ENCODE peak calls at places on chromosomes 13 and 19, in four cellular contexts. A is A549, S is endothelial cell of umbilical vein, G is GM12878. O is an unnamed sample.

GRCh38 chr19:38729653-38730469 is 14.4 kb downstream of the CAPN12 start:
- DNase-seq in S (peak), A (peak), G (no peak), O (peak)

GRCh38 chr13:45199716-45200115 is 1.1 kb downstream of the KCTD4 start:
- DNase-seq in A (no peak), G (no peak), S (no peak), O (peak)

GRCh38 chr13:43567608-43568007 is 219.2 kb downstream of the ENOX1 start:
- DNase-seq in G (no peak), A (peak), S (no peak), O (no peak)

GRCh38 chr19:7658219-7658686 is 10.6 kb upstream of the RETN start:
- DNase-seq in A (no peak), G (peak), S (no peak), O (no peak)

GRCh38 chr19:43768273-43769050 is 12.3 kb downstream of the KCNN4 start:
- DNase-seq in S (no peak), G (no peak), A (no peak), O (peak)

GRCh38 chr19:17795495-17795856 is 538 bp downstream of the B3GNT3 start:
- DNase-seq in G (no peak), A (no peak), S (no peak), O (no peak)

GRCh38 chr13:52845334-52845761 is 3.1 kb downstream of the PCDH8 start:
- DNase-seq in A (no peak), S (no peak), G (no peak), O (peak)

GRCh38 chr19:31214086-31214485 is 135.2 kb downstream of the TSHZ3 start:
- DNase-seq in S (peak), A (peak), G (no peak), O (peak)

GRCh38 chr19:18541258-18541991 is 1.9 kb downstream of the FKBP8 start:
- DNase-seq in G (no peak), S (no peak), A (no peak), O (no peak)

GRCh38 chr13:106498158-106498557 is 37.3 kb downstream of the EFNB2 start:
- DNase-seq in A (no peak), G (no peak), S (no peak), O (peak)

GRCh38 chr13:26011996-26012688 is 39.7 kb downstream of the SHISA2 start:
- DNase-seq in G (no peak), S (no peak), A (no peak), O (no peak)

GRCh38 chr19:47716270-47716937 is 3.2 kb downstream of the EHD2 start:
- DNase-seq in G (no peak), S (no peak), A (no peak), O (peak)

GRCh38 chr13:114177245-114178010 is 1.6 kb upstream of the CFAP97D2 start:
- DNase-seq in A (no peak), G (no peak), S (no peak), O (no peak)

GRCh38 chr13:47594833-47595232 is 406.2 kb downstream of the SUCLA2 start:
- DNase-seq in G (no peak), S (no peak), A (peak), O (peak)

GRCh38 chr19:40317338-40317737 is 30.9 kb downstream of the C19orf47 start:
- DNase-seq in S (no peak), G (no peak), A (no peak), O (no peak)
- TF ChIP-seq MYC in S (no peak), G (no peak), A (no peak), O (no peak)

DNA sequence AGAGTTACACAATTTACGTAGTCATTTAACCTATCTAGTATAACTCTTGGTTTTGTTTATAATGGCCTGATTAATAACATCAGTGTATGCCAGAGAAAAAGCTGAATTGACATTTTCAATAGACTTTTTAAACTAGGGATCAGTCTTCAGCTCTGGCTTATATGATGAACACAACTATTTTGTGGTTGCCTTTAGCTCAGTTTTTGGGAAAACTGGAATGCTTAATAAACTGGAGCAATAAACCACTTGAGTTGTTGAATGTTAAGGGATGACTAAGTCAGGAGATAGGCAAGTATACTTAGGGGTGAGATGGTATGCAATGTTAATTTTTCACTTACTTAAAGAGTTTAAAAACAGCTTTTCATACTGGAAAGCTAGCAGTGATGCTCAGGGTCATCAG is 2.3 kb downstream of the NDFIP2 start:
- DNase-seq in A (no peak), G (no peak), S (no peak), O (no peak)
- H3K4me3 ChIP-seq in A (no peak), G (no peak), S (no peak), O (no peak)

GRCh38 chr13:90999401-90999800 is 348.1 kb upstream of the MIR17HG start:
- DNase-seq in S (no peak), A (no peak), G (no peak), O (no peak)
- TF ChIP-seq CTCF in S (no peak), A (no peak), G (no peak), O (no peak)

DNA sequence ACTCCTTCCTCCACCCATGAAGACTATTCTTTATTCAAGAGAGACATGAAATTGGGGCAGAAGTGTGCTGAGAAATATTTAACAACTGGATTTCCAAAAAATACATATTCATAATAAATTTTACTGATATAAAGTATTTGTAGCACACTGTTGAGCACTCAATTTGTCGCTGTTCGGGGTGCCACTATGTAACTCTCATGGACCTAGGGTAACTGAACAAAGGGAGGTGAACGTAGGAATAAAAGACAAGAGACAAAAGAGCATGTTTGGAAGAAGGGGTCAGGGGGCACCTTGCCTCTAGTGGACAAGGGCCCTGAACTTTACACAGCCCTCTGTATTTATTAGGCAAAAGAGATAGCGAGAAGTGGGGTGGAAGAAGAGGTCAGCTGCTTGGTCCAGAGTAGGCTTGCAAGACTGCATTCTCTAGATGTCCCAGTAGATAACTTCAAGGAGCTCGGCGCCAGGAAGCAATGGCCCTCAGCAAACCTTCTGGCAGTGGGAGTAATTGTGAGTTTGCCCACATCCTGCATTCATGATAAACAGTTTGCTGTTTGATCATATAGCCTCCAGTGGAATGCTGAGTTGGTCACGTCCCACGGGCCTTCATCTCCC is 4.5 kb upstream of the ZNF175 start:
- DNase-seq in S (no peak), A (no peak), G (no peak), O (peak)
- TF ChIP-seq MYC in S (no peak), A (no peak), G (no peak), O (no peak)

DNA sequence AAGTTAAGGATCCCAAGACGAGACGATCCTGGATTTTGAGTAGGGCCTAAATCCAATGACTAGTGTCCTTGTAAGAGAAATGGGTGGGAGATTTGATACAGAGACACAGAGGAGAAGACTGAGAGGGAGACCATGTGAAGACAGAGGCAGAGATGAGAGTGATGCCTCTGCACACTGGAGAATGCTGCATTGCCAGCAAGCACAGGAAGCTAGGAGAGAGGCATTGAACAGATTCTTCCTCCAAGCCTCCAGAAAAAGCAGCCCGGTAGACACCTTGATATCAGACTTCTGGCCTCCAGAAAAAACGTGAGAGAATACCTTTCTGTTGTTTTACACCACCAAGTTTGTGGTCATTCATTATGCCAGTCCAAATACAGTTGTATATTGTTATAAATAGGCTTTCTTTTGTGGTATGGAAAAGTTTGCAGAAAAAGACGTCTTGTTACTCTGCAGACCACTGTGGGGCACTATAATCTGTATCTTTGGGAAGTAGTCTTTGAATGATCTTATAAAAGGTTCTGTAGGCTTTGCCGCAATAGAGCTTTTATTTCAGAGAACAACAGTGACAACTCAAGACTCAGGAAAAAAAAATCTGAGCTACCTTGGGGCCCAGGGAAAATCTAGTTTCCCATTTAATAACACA is 17.9 kb upstream of the RFC3 start:
- DNase-seq in G (no peak), A (peak), S (peak), O (peak)
- H3K4me3 ChIP-seq in G (no peak), A (no peak), S (no peak), O (no peak)

DNA sequence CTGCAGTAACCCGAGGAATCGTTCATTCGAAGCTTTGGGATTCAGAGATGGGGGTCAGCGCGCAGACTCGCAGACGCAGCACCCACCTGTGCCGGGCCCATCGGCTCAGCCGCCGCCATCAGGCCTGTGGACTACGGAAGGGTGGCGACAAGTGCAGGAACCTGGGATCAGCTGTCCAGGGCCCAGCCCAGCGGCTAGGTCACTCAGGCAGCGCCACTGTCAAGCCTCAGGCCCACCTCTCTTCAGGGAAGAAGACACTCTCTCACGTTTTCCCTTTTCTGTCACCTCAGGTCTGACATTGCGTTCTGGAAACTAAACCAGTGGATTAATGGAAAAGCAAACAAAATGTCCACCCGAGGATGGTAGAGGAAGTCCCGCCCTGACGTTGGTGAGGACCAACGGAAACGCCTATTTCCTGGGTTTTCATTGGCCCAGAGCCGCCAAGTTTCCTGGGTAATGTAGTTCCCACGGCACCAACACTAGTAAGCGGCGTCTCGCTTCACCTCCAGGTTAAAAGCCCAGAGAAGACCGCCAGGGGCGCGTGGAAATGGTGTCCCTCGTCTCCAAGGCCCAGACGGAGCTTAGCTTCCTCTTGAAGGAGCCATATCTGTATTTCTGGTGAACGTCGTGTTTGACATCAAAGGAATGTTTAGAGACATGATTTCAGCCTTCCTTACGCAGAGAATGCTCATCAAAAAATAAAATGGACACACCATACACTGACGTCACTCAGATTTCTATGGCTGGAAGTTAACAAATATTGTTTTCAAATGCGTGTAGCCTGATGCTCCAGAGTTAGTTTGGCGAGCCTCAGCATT is at the start of gene ZNF772:
- DNase-seq in S (peak), G (peak), A (peak), O (peak)
- TF ChIP-seq CTCF in S (peak), G (peak), A (no peak), O (peak)

GRCh38 chr13:34151885-34152284 is 333.9 kb downstream of the RFC3 start:
- DNase-seq in A (no peak), G (no peak), S (no peak), O (no peak)
- TF ChIP-seq MYC in A (no peak), G (no peak), S (no peak), O (no peak)

DNA sequence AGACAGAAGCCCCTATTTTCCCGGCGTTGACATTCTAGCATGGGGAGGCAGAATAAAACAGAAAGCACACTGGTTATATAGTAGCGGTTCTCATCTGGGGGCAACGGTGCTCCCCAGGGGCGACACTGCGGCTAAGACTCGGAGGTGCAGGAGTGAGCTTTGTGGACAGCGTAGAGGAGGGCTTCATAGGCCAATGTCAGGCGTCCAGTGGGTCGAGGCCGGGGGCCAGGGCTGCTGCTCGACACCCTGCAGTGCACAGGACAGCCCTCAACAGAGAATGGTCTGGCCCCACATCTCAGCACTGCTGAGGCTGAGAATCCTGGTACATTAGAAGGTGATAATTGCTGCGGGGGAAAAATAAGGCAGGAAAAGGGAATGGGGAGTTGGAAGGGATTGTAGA is 1.5 kb downstream of the ZNF628 start:
- DNase-seq in G (no peak), S (no peak), A (no peak), O (no peak)
- H3K4me3 ChIP-seq in G (peak), S (no peak), A (peak), O (peak)

DNA sequence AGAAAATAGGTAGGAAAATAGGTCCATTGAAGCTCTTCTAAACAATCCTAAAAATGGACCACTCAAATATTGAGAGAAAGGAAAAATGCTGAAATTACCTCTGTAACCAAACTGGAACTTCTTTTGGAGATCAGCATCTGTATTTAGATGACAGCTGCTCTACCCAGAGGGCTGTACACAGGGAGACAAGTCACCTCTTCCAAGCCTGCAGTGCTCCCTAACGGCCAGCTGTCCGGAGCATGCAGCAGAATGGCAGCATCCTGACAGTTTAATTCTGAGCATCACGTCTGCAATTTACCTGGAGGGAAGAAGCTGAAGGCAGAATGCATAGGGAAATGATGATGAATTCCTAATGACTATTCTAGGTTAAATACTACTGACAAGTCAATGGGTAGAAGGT is 62.8 kb upstream of the DIAPH3 start:
- DNase-seq in A (peak), G (no peak), S (peak), O (peak)
- TF ChIP-seq CTCF in A (no peak), G (peak), S (peak), O (peak)